ENCODE peak calls at places on chromosomes 5 and 9, in eight cellular contexts. C is gastrocnemius medialis; Y is activated CD4-positive, alpha-beta T cell treated with anti-CD3 and anti-CD28 coated beads, Interleukin-2, amount 50 U/mL, for 48 hours; R is NT2/D1; V is stimulated activated CD4-positive, alpha-beta T cell treated with anti-CD3 and anti-CD28 coated beads, Interleukin-4, amount 100 ng/mL, for 1 hour; L is T-helper 9 cell; M is iPS-NIHi11; F is COLO829. P is an unnamed sample.

GRCh38 chr5:92559331-92559730 is 1021.7 kb downstream of the NR2F1-AS1 start:
- DNase-seq in C (no peak), Y (no peak), R (no peak), V (no peak), L (no peak), M (no peak), F (no peak), P (no peak)

GRCh38 chr9:114652776-114653555 is 4.6 kb downstream of the TEX53 start:
- DNase-seq in C (no peak), Y (no peak), R (no peak), V (no peak), L (no peak), M (no peak), F (no peak), P (no peak)

GRCh38 chr9:91905958-91906585 is 44.0 kb downstream of the ROR2 start:
- DNase-seq in C (no peak), Y (peak), R (no peak), V (peak), L (peak), M (no peak), F (no peak), P (no peak)

GRCh38 chr9:104772707-104773106 is 8.8 kb downstream of the NIPSNAP3B start:
- DNase-seq in C (peak), Y (no peak), R (no peak), V (no peak), L (no peak), M (no peak), F (no peak), P (no peak)

GRCh38 chr9:105418588-105419108 is 29.2 kb upstream of the FSD1L start:
- DNase-seq in C (no peak), Y (no peak), R (no peak), V (no peak), L (no peak), M (no peak), F (no peak), P (no peak)

GRCh38 chr5:61281686-61282085 is 50.4 kb upstream of the ZSWIM6 start:
- DNase-seq in C (no peak), Y (no peak), R (no peak), V (no peak), L (no peak), M (no peak), F (no peak), P (no peak)

GRCh38 chr9:129885018-129885669 is 49.9 kb downstream of the USP20 start:
- DNase-seq in C (no peak), Y (peak), R (no peak), V (peak), L (no peak), M (no peak), F (no peak), P (peak)

GRCh38 chr5:111043712-111044506 is 27.6 kb upstream of the TSLP start:
- DNase-seq in C (no peak), Y (no peak), R (peak), V (no peak), L (no peak), M (peak), F (no peak), P (no peak)

GRCh38 chr9:86637515-86637914 is 283.3 kb upstream of the TUT7 start:
- DNase-seq in C (no peak), Y (peak), R (peak), V (peak), L (no peak), M (peak), F (no peak), P (peak)

GRCh38 chr5:79011219-79011836 is 26.2 kb upstream of the ARSB start:
- DNase-seq in C (no peak), Y (no peak), R (no peak), V (no peak), L (no peak), M (no peak), F (no peak), P (no peak)

GRCh38 chr5:17282283-17283120 is 65.1 kb downstream of the BASP1 start:
- DNase-seq in C (no peak), Y (no peak), R (no peak), V (no peak), L (no peak), M (no peak), F (no peak), P (no peak)

GRCh38 chr5:126918624-126918957 is 111.8 kb downstream of the MARCHF3 start:
- DNase-seq in C (no peak), Y (no peak), R (no peak), V (no peak), L (no peak), M (no peak), F (no peak), P (no peak)

GRCh38 chr5:64771736-64772135 is 3.0 kb downstream of the CWC27 start:
- DNase-seq in C (no peak), Y (no peak), R (no peak), V (no peak), L (no peak), M (no peak), F (no peak), P (no peak)

GRCh38 chr5:35857004-35857345 is 284 bp downstream of the IL7R start:
- DNase-seq in C (no peak), Y (no peak), R (no peak), V (no peak), L (no peak), M (no peak), F (no peak), P (no peak)

P was measured in psoas muscle.